ENCODE peak calls at places on chromosomes 7 and 10, in five cellular contexts. K is NB4, S is transverse colon, R is GM12892, T is prostate gland. F is an unnamed sample.

GRCh38 chr7:157339777-157340677 is 3.2 kb downstream of the DNAJB6 start:
- DNase-seq in R (no peak), T (peak), S (peak), K (peak), F (no peak)

GRCh38 chr10:2137549-2138174 is 400.3 kb upstream of the ADARB2 start:
- DNase-seq in R (no peak), S (no peak), T (no peak), K (peak), F (no peak)

GRCh38 chr7:81725496-81726117 is 44.2 kb downstream of the HGF start:
- DNase-seq in R (no peak), S (no peak), T (no peak), K (no peak), F (no peak)

GRCh38 chr7:121547341-121548092 is 151.4 kb upstream of the FAM3C start:
- DNase-seq in T (no peak), R (peak), S (no peak), K (peak), F (peak)

GRCh38 chr10:71706216-71707121 is 13.1 kb downstream of the C10orf105 start:
- DNase-seq in K (no peak), T (no peak), R (no peak), S (no peak), F (no peak)

GRCh38 chr7:128665057-128665456 is 7.0 kb upstream of the GARIN1A start:
- DNase-seq in S (no peak), T (no peak), R (no peak), K (no peak), F (no peak)

GRCh38 chr7:50473531-50473930 is 23.4 kb upstream of the FIGNL1 start:
- DNase-seq in K (no peak), T (no peak), S (no peak), R (no peak), F (no peak)

GRCh38 chr7:99092064-99092720 is 51.7 kb downstream of the SMURF1 start:
- DNase-seq in S (no peak), R (no peak), K (no peak), T (no peak), F (no peak)

GRCh38 chr7:99102361-99102760 is 41.5 kb downstream of the SMURF1 start:
- DNase-seq in K (no peak), R (no peak), T (no peak), S (no peak), F (no peak)

GRCh38 chr7:14377646-14378266 is 388.3 kb upstream of the ETV1 start:
- DNase-seq in K (no peak), S (no peak), R (no peak), T (no peak), F (no peak)

GRCh38 chr7:141915565-141915964 is 634 bp upstream of the OR9A4 start:
- DNase-seq in S (peak), K (peak), T (no peak), R (no peak), F (no peak)

GRCh38 chr7:150972094-150972493 is 6.0 kb downstream of the KCNH2 start:
- DNase-seq in S (peak), R (no peak), K (no peak), T (no peak), F (no peak)

GRCh38 chr7:101942603-101943210 is 125.3 kb downstream of the CUX1 start:
- DNase-seq in T (peak), K (no peak), S (peak), R (no peak), F (no peak)

GRCh38 chr10:104791471-104791870 is 150.4 kb downstream of the SORCS3 start:
- DNase-seq in K (no peak), R (no peak), T (no peak), S (no peak), F (no peak)

GRCh38 chr7:44071726-44072363 is 6.5 kb upstream of the PGAM2 start:
- DNase-seq in S (peak), K (no peak), R (no peak), T (no peak), F (no peak)

GRCh38 chr10:104274762-104275721 is 6.1 kb downstream of the GSTO2 start:
- DNase-seq in K (peak), S (peak), T (peak), R (peak), F (peak)

GRCh38 chr10:5285186-5285585 is 79.6 kb upstream of the UCN3 start:
- DNase-seq in K (no peak), T (no peak), S (no peak), R (no peak), F (no peak)

GRCh38 chr7:158617737-158618128 is 30.1 kb upstream of the PTPRN2 start:
- DNase-seq in S (no peak), K (no peak), T (no peak), R (no peak), F (no peak)

GRCh38 chr7:137091396-137091795 is 222.9 kb downstream of the CHRM2 start:
- DNase-seq in K (peak), S (no peak), R (no peak), T (no peak), F (no peak)

GRCh38 chr7:74455933-74456332 is 2.2 kb downstream of the GTF2IRD1 start:
- DNase-seq in K (peak), S (no peak), T (no peak), R (no peak), F (no peak)

GRCh38 chr7:137579913-137580640 is 236.5 kb upstream of the PTN start:
- DNase-seq in K (no peak), T (no peak), S (no peak), R (no peak), F (no peak)

GRCh38 chr7:99331002-99331401 is 5.3 kb downstream of the ARPC1A start:
- DNase-seq in S (no peak), R (no peak), K (no peak), T (no peak), F (no peak)

GRCh38 chr7:69656077-69656476 is 57.8 kb downstream of the AUTS2 start:
- DNase-seq in R (no peak), T (no peak), S (no peak), K (peak), F (no peak)

GRCh38 chr7:2030475-2031456 is 202.0 kb downstream of the MAD1L1 start:
- DNase-seq in R (no peak), S (no peak), T (no peak), K (peak), F (no peak)

GRCh38 chr10:132961864-132962622 is 19.7 kb upstream of the CFAP46 start:
- DNase-seq in S (peak), R (no peak), K (no peak), T (peak), F (peak)

GRCh38 chr7:138785587-138786437 is 12.0 kb upstream of the TMEM213 start:
- DNase-seq in S (no peak), T (no peak), K (no peak), R (no peak), F (no peak)

GRCh38 chr7:66419210-66419609 is 209.5 kb upstream of the KCTD7 start:
- DNase-seq in K (peak), R (no peak), S (no peak), T (no peak), F (no peak)

GRCh38 chr7:330554-331230 is 40.7 kb downstream of the FOXL3 start:
- DNase-seq in R (no peak), K (no peak), T (no peak), S (no peak), F (no peak)

GRCh38 chr7:55965805-55966421 is 1.5 kb downstream of the NIPSNAP2 start:
- DNase-seq in R (no peak), S (no peak), K (no peak), T (peak), F (no peak)

GRCh38 chr7:55964261-55964801 is at the start of gene NIPSNAP2:
- DNase-seq in R (peak), K (peak), S (peak), T (peak), F (peak)

GRCh38 chr7:55963584-55964168 is 709 bp upstream of the NIPSNAP2 start:
- DNase-seq in T (no peak), S (no peak), R (no peak), K (no peak), F (no peak)

GRCh38 chr7:55966851-55967250 is 2.5 kb downstream of the NIPSNAP2 start:
- DNase-seq in K (no peak), T (peak), S (no peak), R (no peak), F (no peak)

GRCh38 chr7:55964802-55965470 is 551 bp downstream of the NIPSNAP2 start:
- DNase-seq in T (peak), K (peak), S (peak), R (peak), F (peak)
- TF ChIP-seq POLR2A in T (no peak), K (no peak), S (peak), R (peak), F (no peak)

GRCh38 chr10:102502029-102502336 is 529 bp downstream of the ACTR1A start:
- DNase-seq in T (peak), R (peak), S (peak), K (peak), F (peak)

GRCh38 chr10:102504976-102505300 is 1.2 kb downstream of the SUFU start:
- DNase-seq in T (no peak), K (no peak), R (no peak), S (no peak), F (no peak)

GRCh38 chr10:102504179-102504975 is 605 bp downstream of the SUFU start:
- DNase-seq in K (peak), T (peak), S (peak), R (no peak), F (no peak)

GRCh38 chr10:102502337-102503151 is at the start of gene ACTR1A:
- DNase-seq in R (peak), K (peak), S (peak), T (peak), F (peak)

GRCh38 chr10:102503264-102504178 is at the start of gene SUFU:
- DNase-seq in K (peak), T (peak), S (peak), R (peak), F (peak)
- TF ChIP-seq POLR2A in K (peak), T (peak), S (peak), R (peak), F (peak)

DNA sequence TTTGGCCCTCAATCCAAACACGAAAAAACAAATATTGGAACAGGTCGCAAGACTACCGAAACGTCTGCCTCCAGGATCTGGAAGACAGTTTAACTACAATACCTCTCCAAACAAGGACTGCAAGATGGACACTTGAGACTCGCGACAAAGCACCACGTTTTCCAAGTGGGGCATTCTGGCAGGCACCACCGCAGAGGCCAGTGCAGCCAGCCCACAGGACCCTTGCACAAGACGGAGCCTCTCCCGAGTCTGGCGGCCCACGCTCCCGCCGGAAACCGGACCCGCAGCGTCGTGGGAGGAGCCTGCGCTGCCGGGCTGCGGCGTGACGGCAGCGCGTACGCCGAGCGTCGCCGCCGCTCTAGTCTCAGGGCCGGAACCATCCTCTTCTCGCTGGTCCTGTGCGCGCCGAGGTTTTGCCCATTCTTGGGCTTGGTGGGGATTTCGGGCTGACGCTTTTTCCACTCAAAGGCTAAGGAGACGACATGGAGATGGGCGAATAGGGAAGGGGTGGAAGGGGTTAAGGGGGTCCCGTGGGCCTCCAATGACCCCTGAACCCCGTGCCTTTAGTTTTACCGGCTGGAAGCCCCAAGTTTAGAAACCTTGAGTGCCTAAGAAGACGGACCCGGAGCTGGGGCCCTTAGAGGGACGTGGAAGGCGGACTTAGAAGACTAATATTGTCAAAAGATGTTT is at the start of gene ORC5:
- DNase-seq in S (peak), T (peak), K (peak), R (peak), F (peak)
- TF ChIP-seq POLR2A in S (peak), T (peak), K (peak), R (peak), F (peak)

DNA sequence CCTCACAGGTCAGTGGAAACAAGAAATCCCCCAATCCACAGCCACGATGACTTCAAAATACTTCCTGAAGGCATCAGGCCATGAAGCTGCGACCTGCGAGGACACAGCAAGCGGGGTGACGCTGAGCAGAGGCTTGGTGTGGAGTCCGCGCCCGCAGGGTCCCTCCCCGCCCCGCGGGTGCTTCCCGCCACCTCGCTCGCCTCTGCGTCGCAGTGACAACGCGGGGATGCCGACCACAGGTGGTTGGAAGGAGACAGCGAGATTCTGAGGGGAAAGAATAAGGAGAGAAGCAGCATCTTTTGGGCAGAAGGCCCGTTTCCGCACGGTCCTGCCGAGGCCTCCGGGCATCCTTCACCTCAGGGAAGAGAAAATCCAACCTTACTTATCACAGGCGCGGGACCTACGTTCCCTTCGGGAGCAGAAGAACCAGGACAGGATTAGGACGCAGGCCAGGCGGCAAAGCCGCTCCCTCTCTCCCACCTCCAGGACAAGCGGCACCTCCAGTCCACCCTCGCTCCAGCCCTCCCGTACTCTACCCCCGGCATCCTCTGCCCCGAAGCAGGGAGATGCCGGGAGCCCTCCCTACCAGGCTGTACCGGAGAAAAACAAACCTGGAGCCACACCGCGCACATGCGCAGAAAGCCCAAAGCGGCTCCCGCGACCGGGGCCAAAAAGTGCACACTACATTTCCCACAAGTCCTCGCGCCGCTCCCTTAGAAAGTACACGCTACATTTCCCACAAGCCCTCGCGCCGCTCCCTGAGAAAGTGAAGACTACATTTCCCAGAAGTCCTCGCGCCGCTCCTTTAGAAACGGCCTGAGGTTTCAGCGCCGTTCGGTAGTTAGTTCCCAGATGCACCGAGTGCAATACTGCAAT is 85.9 kb downstream of the ZNF33B start:
- DNase-seq in T (peak), K (peak), S (peak), R (peak), F (peak)
- TF ChIP-seq POLR2A in T (peak), K (no peak), S (peak), R (no peak), F (no peak)

DNA sequence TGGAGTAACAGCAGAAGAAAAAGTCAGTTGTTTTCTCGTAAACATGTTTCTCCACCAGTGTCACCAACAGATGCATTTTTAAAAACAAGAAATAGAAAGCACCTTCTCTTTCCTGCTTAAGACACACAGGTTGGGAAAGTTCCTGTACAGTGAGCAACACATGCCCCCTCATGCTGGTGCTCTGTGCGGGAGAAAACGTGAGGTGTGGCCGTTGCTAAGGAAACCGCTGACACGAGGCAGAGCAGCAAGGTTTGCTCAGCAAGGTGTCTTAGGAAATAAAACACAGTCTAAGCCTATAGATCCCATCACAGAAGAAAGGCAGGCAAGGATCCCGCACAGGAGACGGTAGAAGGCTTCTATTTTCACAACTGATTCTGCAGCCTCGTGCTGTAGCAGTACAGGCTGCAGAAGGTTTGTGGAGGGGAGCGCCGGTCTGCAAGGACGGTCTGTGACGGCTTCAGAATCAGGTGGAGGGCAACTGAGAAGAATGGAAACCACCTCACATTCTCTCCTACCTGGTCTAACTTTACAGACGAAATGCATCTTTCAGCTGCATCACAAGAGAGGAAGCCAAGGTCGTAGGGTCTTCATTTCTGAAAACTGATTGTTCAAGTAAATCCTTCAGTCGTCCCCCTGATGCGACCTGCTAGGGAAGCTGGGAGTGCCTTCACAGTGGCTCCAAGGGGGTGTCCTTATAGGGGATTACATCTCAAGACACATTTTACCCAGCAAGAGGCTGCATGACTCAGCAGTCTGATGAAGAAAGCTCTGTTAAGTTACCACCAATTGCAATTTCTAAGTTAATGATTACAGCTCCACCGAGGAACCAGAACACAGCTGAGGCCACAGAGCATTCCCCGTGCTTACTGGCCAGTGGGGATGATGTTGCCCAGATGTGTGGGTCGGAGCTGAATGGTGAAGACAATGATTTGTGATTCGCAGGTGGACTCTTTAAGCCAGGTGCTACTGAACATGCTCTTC is 150.7 kb upstream of the KLF14 start:
- DNase-seq in K (no peak), R (no peak), S (no peak), T (no peak), F (no peak)
- TF ChIP-seq POLR2A in K (no peak), R (no peak), S (no peak), T (no peak), F (no peak)

GRCh38 chr10:119542990-119543813 is 683 bp upstream of the RGS10 start:
- DNase-seq in K (peak), S (peak), R (peak), T (peak), F (peak)
- TF ChIP-seq POLR2A in K (peak), S (peak), R (no peak), T (no peak), F (no peak)

GRCh38 chr10:11176746-11177145 is 159.1 kb downstream of the CELF2 start:
- DNase-seq in S (peak), K (peak), T (no peak), R (no peak), F (no peak)

GRCh38 chr10:11180228-11180627 is 162.6 kb downstream of the CELF2 start:
- DNase-seq in S (peak), T (no peak), K (peak), R (no peak), F (no peak)

GRCh38 chr10:11179231-11180105 is 161.8 kb downstream of the CELF2 start:
- DNase-seq in S (no peak), K (peak), R (no peak), T (no peak), F (no peak)

GRCh38 chr10:11177926-11178453 is 160.3 kb downstream of the CELF2 start:
- DNase-seq in K (peak), S (peak), T (no peak), R (no peak), F (no peak)

DNA sequence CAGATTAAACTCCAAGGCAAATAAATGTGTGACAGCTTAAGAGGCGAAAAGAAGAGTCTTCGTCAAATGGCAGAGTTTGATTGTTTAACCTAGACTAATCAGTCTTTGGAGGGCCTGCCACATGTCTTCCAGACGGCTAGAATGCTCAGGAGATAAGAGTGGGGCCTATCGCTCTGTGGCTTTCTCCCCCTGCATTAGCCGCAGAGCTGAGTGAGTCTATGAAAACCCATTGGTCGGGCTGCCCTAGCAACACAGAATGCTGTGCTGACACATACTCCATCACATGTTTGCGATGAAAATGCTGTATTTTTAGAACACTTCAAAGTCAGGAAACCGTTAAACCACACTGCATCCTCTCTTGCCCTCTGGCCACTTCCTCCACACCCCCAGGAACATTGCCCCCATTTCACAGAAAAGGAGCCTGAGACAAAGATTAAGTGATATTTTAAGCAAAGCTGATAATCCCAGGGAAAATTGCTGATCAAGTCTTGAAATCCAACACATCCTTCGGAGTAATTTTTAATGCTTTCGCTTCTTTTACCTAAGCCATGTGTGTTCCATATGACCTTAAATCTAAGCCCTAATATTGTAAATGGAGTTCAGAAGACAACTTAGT is 161.0 kb downstream of the CELF2 start:
- DNase-seq in K (peak), T (no peak), S (peak), R (peak), F (no peak)
- TF ChIP-seq POLR2A in K (peak), T (no peak), S (no peak), R (peak), F (peak)